ENCODE peak calls at places on chromosome 1, in five cellular contexts. S is tibial nerve, Z is tibial artery, D is trophoblast cell, Q is SJSA1. I is an unnamed sample.

GRCh38 chr1:25204797-25205441 is 27.4 kb downstream of the SYF2 start:
- DNase-seq in S (no peak), Z (no peak), D (no peak), Q (no peak), I (peak; percentile 22)

GRCh38 chr1:26912147-26912490 is 1.7 kb downstream of the NR0B2 start:
- DNase-seq in S (no peak), Z (no peak), D (no peak), Q (no peak), I (no peak)

GRCh38 chr1:230145505-230145899 is 78.5 kb downstream of the GALNT2 start:
- DNase-seq in S (no peak), Z (no peak), D (no peak), Q (no peak), I (no peak)

GRCh38 chr1:160081261-160081936 is at the start of gene KCNJ9:
- DNase-seq in S (no peak), Z (no peak), D (no peak), Q (no peak), I (no peak)

GRCh38 chr1:213166868-213167267 is 115.8 kb downstream of the RPS6KC1 start:
- DNase-seq in S (no peak), Z (no peak), D (no peak), Q (no peak), I (no peak)

GRCh38 chr1:2384941-2385481 is 6.3 kb downstream of the MORN1 start:
- DNase-seq in S (no peak), Z (peak; percentile 63), D (no peak), Q (no peak), I (no peak)

GRCh38 chr1:13605159-13605558 is 21.5 kb downstream of the PDPN start:
- DNase-seq in S (no peak), Z (no peak), D (peak; percentile 74), Q (peak; percentile 90), I (no peak)

GRCh38 chr1:109193653-109194590 is 19.8 kb upstream of the SARS1 start:
- DNase-seq in S (no peak), Z (no peak), D (no peak), Q (no peak), I (no peak)

GRCh38 chr1:171901245-171901644 is 59.9 kb downstream of the DNM3 start:
- DNase-seq in S (no peak), Z (no peak), D (no peak), Q (no peak), I (no peak)

GRCh38 chr1:62234709-62235108 is 40.1 kb downstream of the L1TD1 start:
- DNase-seq in S (no peak), Z (no peak), D (no peak), Q (no peak), I (no peak)

GRCh38 chr1:21050031-21050430 is 126.7 kb downstream of the EIF4G3 start:
- DNase-seq in S (no peak), Z (no peak), D (no peak), Q (no peak), I (no peak)

GRCh38 chr1:170290226-170290625 is 144.5 kb downstream of the NTMT2 start:
- DNase-seq in S (no peak), Z (no peak), D (no peak), Q (no peak), I (no peak)

GRCh38 chr1:218866507-218866906 is 307.2 kb upstream of the LYPLAL1 start:
- DNase-seq in S (no peak), Z (no peak), D (no peak), Q (no peak), I (no peak)

GRCh38 chr1:9244501-9245229 is 10.1 kb downstream of the H6PD start:
- DNase-seq in S (no peak), Z (no peak), D (no peak), Q (no peak), I (no peak)

GRCh38 chr1:100882622-100883186 is 11.9 kb downstream of the EXTL2 start:
- DNase-seq in S (no peak), Z (no peak), D (peak; percentile 19), Q (no peak), I (no peak)

GRCh38 chr1:160171978-160172377 is 18.4 kb upstream of the CASQ1 start:
- DNase-seq in S (no peak), Z (no peak), D (peak; percentile 94), Q (no peak), I (no peak)

GRCh38 chr1:205443585-205444299 is 12.1 kb downstream of the BLACAT1 start:
- DNase-seq in S (no peak), Z (peak; percentile 34), D (no peak), Q (no peak), I (no peak)

GRCh38 chr1:64171797-64172281 is 31.6 kb upstream of the UBE2U start:
- DNase-seq in S (no peak), Z (no peak), D (peak; percentile 82), Q (no peak), I (no peak)

GRCh38 chr1:178802873-178803272 is 68.0 kb downstream of the ANGPTL1 start:
- DNase-seq in S (no peak), Z (no peak), D (no peak), Q (no peak), I (no peak)

GRCh38 chr1:67551375-67551774 is 121.2 kb upstream of the SERBP1 start:
- DNase-seq in S (no peak), Z (no peak), D (no peak), Q (no peak), I (no peak)

GRCh38 chr1:70142120-70142519 is 63.3 kb downstream of the LRRC40 start:
- DNase-seq in S (no peak), Z (no peak), D (no peak), Q (no peak), I (no peak)

GRCh38 chr1:19033926-19034680 is 77.6 kb upstream of the IFFO2 start:
- DNase-seq in S (no peak), Z (peak; percentile 51), D (peak; percentile 46), Q (peak; percentile 65), I (no peak)

GRCh38 chr1:39397487-39397886 is 93.9 kb upstream of the BMP8A start:
- DNase-seq in S (no peak), Z (no peak), D (no peak), Q (no peak), I (no peak)
- H3K4me1 ChIP-seq in S (peaks cover 37% of the 10 kb centered on the region), Z (peaks cover 52% of the 10 kb centered on the region), D (peaks cover 6% of the 10 kb centered on the region), Q (peaks cover 68% of the 10 kb centered on the region), I (peaks cover 2% of the 10 kb centered on the region)

GRCh38 chr1:45960930-45961715 is 157.7 kb downstream of the MAST2 start:
- DNase-seq in S (no peak), Z (no peak), D (no peak), Q (no peak), I (no peak)
- H3K27ac ChIP-seq in S (no peak overlapping the region), Z (no peak overlapping the region), D (no peak overlapping the region), Q (no peak overlapping the region), I (no peak overlapping the region)

GRCh38 chr1:167936068-167936929 is at the start of gene DCAF6:
- DNase-seq in S (peak; percentile 96), Z (peak; percentile 99), D (peak; percentile 99), Q (peak; percentile 97), I (peak; percentile 93)
- H3K4me1 ChIP-seq in S (peaks cover 30% of the 10 kb centered on the region), Z (peaks cover 26% of the 10 kb centered on the region), D (peaks cover 2% of the 10 kb centered on the region), Q (peaks cover 17% of the 10 kb centered on the region), I (no peaks in the 10 kb centered on the region)

DNA sequence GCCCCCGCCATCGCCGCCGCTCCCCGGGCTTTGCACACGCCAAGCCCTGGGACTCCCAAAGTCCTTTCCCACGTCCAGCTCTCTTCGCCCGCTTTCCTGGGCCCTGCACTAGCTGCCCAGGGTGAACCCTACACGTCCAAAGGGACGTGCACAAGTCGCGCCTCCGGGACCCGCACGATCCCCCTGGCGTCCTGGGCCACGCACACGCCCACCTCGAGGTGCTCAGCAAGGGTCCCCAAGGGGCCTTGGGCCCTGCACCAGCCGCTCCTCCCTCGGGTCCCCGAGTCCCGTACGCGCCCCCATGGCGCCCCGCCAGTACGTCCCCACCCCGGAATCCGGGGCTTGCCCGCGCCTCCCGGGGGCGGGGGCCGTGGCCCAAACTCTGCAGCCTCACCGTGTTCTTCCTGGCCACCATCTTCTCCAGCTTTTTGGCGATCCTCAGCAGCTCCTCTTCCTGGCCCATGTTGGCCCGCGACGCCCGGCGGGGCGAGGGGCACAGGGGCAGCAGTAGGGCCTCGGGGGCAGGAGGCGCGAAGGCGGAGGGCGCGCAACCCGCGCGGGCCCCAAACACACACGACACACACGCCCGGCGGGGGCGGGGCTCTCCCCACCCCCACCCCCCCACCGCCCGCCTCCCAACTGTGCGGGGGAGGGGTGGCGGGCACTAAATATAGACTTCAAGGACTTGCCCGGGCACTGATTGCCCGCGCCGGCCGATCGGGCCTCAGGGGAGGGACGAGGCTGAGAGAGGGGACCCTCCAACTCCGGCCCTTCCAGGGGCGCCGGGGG is at the start of gene TCEA3:
- DNase-seq in S (no peak), Z (peak; percentile 85), D (no peak), Q (no peak), I (no peak)
- H3K27ac ChIP-seq in S (peak within 1 kb of the TSS; percentile 77), Z (peak within 1 kb of the TSS; percentile 83), D (no peak within 1 kb of the TSS), Q (no peak within 1 kb of the TSS), I (no peak within 1 kb of the TSS)

GRCh38 chr1:165880993-165881392 is 53.6 kb downstream of the UCK2 start:
- DNase-seq in S (no peak), Z (no peak), D (no peak), Q (no peak), I (no peak)
- H3K4me1 ChIP-seq in S (peaks cover 7% of the 10 kb centered on the region), Z (no peaks in the 10 kb centered on the region), D (peaks cover 11% of the 10 kb centered on the region), Q (peaks cover 3% of the 10 kb centered on the region), I (peaks cover 1% of the 10 kb centered on the region)

I was measured in iPS DF 6.9.